ENCODE peak calls at places on chromosome X, in five cellular contexts. C is uterus; S is T-helper 1 cell; Y is activated CD4-positive, alpha-beta T cell treated with anti-CD3 and anti-CD28 coated beads for 4 hours; E is heart left ventricle. O is an unnamed sample.

GRCh38 chrX:128019218-128019617 is 33.0 kb downstream of the ACTRT1 start:
- DNase-seq in C (no peak), S (no peak), Y (no peak), E (no peak), O (no peak)

GRCh38 chrX:78075787-78076389 is 28.2 kb upstream of the PGK1 start:
- DNase-seq in C (no peak), S (peak; percentile 32), Y (no peak), E (no peak), O (no peak)

GRCh38 chrX:78922754-78923153 is 22.4 kb upstream of the P2RY10 start:
- DNase-seq in C (no peak), S (peak; percentile 8), Y (no peak), E (no peak), O (no peak)

GRCh38 chrX:136736690-136737089 is 44.0 kb downstream of the ARHGEF6 start:
- DNase-seq in C (no peak), S (no peak), Y (no peak), E (no peak), O (no peak)

GRCh38 chrX:124127496-124127895 is 166.0 kb downstream of the STAG2 start:
- DNase-seq in C (no peak), S (no peak), Y (no peak), E (no peak), O (no peak)

GRCh38 chrX:107659768-107660167 is 31.5 kb downstream of the PRPS1 start:
- DNase-seq in C (no peak), S (peak; percentile 32), Y (peak; percentile 24), E (no peak), O (no peak)

GRCh38 chrX:39162322-39162721 is 361.1 kb downstream of the MID1IP1 start:
- DNase-seq in C (peak; percentile 20), S (peak; percentile 26), Y (peak; percentile 53), E (peak; percentile 32), O (no peak)

GRCh38 chrX:8846271-8846670 is 45.1 kb upstream of the FAM9A start:
- DNase-seq in C (no peak), S (no peak), Y (no peak), E (no peak), O (no peak)

GRCh38 chrX:18426004-18426320 is 554 bp downstream of the CDKL5 start:
- DNase-seq in C (no peak), S (no peak), Y (no peak), E (no peak), O (no peak)

GRCh38 chrX:117910216-117910615 is 206.4 kb downstream of the KLHL13 start:
- DNase-seq in C (no peak), S (no peak), Y (no peak), E (no peak), O (no peak)

GRCh38 chrX:15512401-15512965 is 11.9 kb downstream of the BMX start:
- DNase-seq in C (no peak), S (no peak), Y (no peak), E (no peak), O (no peak)

GRCh38 chrX:132389480-132389879 is 99.4 kb downstream of the MBNL3 start:
- DNase-seq in C (no peak), S (no peak), Y (no peak), E (no peak), O (peak; percentile 19)

GRCh38 chrX:22059800-22060199 is 27.7 kb downstream of the PHEX start:
- DNase-seq in C (no peak), S (no peak), Y (no peak), E (no peak), O (no peak)

GRCh38 chrX:18598413-18598812 is 73.5 kb downstream of the RS1 start:
- DNase-seq in C (no peak), S (no peak), Y (no peak), E (no peak), O (no peak)

GRCh38 chrX:997631-998137 is 214.8 kb downstream of the CRLF2 start:
- DNase-seq in C (no peak), S (no peak), Y (no peak), E (no peak), O (no peak)

GRCh38 chrX:16993791-16994318 is 47.4 kb downstream of the REPS2 start:
- DNase-seq in C (no peak), S (no peak), Y (no peak), E (no peak), O (no peak)

GRCh38 chrX:40109288-40110008 is 11.7 kb upstream of the BCOR start:
- DNase-seq in C (peak; percentile 70), S (no peak), Y (peak; percentile 37), E (peak; percentile 72), O (peak; percentile 60)

GRCh38 chrX:129360175-129360574 is 163.1 kb downstream of the SMARCA1 start:
- DNase-seq in C (no peak), S (peak; percentile 48), Y (peak; percentile 20), E (no peak), O (no peak)

GRCh38 chrX:53711446-53711845 is 24.9 kb upstream of the HUWE1 start:
- DNase-seq in C (no peak), S (no peak), Y (no peak), E (no peak), O (no peak)

GRCh38 chrX:47232197-47232802 is 509 bp upstream of the USP11 start:
- DNase-seq in C (no peak), S (no peak), Y (no peak), E (no peak), O (no peak)

GRCh38 chrX:147537172-147537571 is 374.5 kb upstream of the FMR1 start:
- DNase-seq in C (no peak), S (no peak), Y (no peak), E (no peak), O (no peak)

GRCh38 chrX:132071260-132071659 is 48.2 kb downstream of the STK26 start:
- DNase-seq in C (no peak), S (no peak), Y (no peak), E (no peak), O (no peak)

GRCh38 chrX:8204169-8204935 is 33.3 kb upstream of the VCX2 start:
- DNase-seq in C (no peak), S (no peak), Y (no peak), E (no peak), O (no peak)

GRCh38 chrX:11688201-11688600 is 22.5 kb upstream of the ARHGAP6 start:
- DNase-seq in C (no peak), S (no peak), Y (no peak), E (no peak), O (no peak)